ENCODE peak calls at places on chromosomes 2 and 18, in nine cellular contexts. One of them, this sample, is unnamed.

GRCh38 chr18:21656402-21656801 is 44.3 kb downstream of the SNRPD1 start:
- DNase-seq in fibroblast of pulmonary artery: peak; percentile 69
- DNase-seq in cardiac muscle cell: no peak
- DNase-seq in Peyer's patch: no peak
- DNase-seq in SK-N-SH: no peak
- DNase-seq in HCT116: no peak
- DNase-seq in mesendoderm: no peak
- DNase-seq in dorsolateral prefrontal cortex: no peak
- DNase-seq in gastrocnemius medialis: no peak
- DNase-seq in this sample: peak; percentile 18

GRCh38 chr18:62566199-62566598 is 43.4 kb downstream of the ZCCHC2 start:
- DNase-seq in dorsolateral prefrontal cortex: no peak
- DNase-seq in mesendoderm: peak; percentile 65
- DNase-seq in gastrocnemius medialis: peak; percentile 70
- DNase-seq in cardiac muscle cell: peak; percentile 17
- DNase-seq in fibroblast of pulmonary artery: peak; percentile 30
- DNase-seq in Peyer's patch: peak; percentile 72
- DNase-seq in SK-N-SH: no peak
- DNase-seq in HCT116: no peak
- DNase-seq in this sample: no peak

GRCh38 chr2:164984428-164984827 is 29.1 kb upstream of the SLC38A11 start:
- DNase-seq in fibroblast of pulmonary artery: no peak
- DNase-seq in cardiac muscle cell: no peak
- DNase-seq in mesendoderm: no peak
- DNase-seq in Peyer's patch: no peak
- DNase-seq in SK-N-SH: no peak
- DNase-seq in gastrocnemius medialis: no peak
- DNase-seq in HCT116: no peak
- DNase-seq in dorsolateral prefrontal cortex: no peak
- DNase-seq in this sample: peak; percentile 59

GRCh38 chr2:106126705-106127281 is 67.3 kb downstream of the UXS1 start:
- DNase-seq in fibroblast of pulmonary artery: no peak
- DNase-seq in cardiac muscle cell: no peak
- DNase-seq in gastrocnemius medialis: no peak
- DNase-seq in HCT116: no peak
- DNase-seq in dorsolateral prefrontal cortex: no peak
- DNase-seq in Peyer's patch: no peak
- DNase-seq in mesendoderm: no peak
- DNase-seq in SK-N-SH: no peak
- DNase-seq in this sample: no peak

GRCh38 chr2:85409719-85410583 is at the start of gene CAPG:
- DNase-seq in gastrocnemius medialis: peak; percentile 45
- DNase-seq in mesendoderm: peak; percentile 59
- DNase-seq in cardiac muscle cell: no peak
- DNase-seq in fibroblast of pulmonary artery: no peak
- DNase-seq in dorsolateral prefrontal cortex: no peak
- DNase-seq in SK-N-SH: no peak
- DNase-seq in HCT116: no peak
- DNase-seq in Peyer's patch: peak; percentile 94
- DNase-seq in this sample: no peak

GRCh38 chr18:64019922-64020756 is 50.3 kb downstream of the SERPINB8 start:
- DNase-seq in HCT116: no peak
- DNase-seq in Peyer's patch: no peak
- DNase-seq in SK-N-SH: no peak
- DNase-seq in dorsolateral prefrontal cortex: no peak
- DNase-seq in fibroblast of pulmonary artery: no peak
- DNase-seq in mesendoderm: peak; percentile 37
- DNase-seq in cardiac muscle cell: no peak
- DNase-seq in gastrocnemius medialis: no peak
- DNase-seq in this sample: no peak

GRCh38 chr2:127193948-127194267 is 26.2 kb downstream of the CYP27C1 start:
- DNase-seq in fibroblast of pulmonary artery: peak; percentile 75
- DNase-seq in gastrocnemius medialis: no peak
- DNase-seq in SK-N-SH: no peak
- DNase-seq in dorsolateral prefrontal cortex: no peak
- DNase-seq in cardiac muscle cell: no peak
- DNase-seq in mesendoderm: no peak
- DNase-seq in HCT116: no peak
- DNase-seq in Peyer's patch: no peak
- DNase-seq in this sample: peak; percentile 83

GRCh38 chr2:171046056-171046560 is 114.6 kb downstream of the TLK1 start:
- DNase-seq in cardiac muscle cell: no peak
- DNase-seq in Peyer's patch: no peak
- DNase-seq in gastrocnemius medialis: no peak
- DNase-seq in dorsolateral prefrontal cortex: no peak
- DNase-seq in mesendoderm: no peak
- DNase-seq in fibroblast of pulmonary artery: no peak
- DNase-seq in HCT116: no peak
- DNase-seq in SK-N-SH: no peak
- DNase-seq in this sample: no peak

GRCh38 chr2:144512421-144513272 is 7.3 kb downstream of the ZEB2 start:
- DNase-seq in mesendoderm: no peak
- DNase-seq in Peyer's patch: no peak
- DNase-seq in dorsolateral prefrontal cortex: no peak
- DNase-seq in gastrocnemius medialis: no peak
- DNase-seq in fibroblast of pulmonary artery: no peak
- DNase-seq in SK-N-SH: no peak
- DNase-seq in HCT116: no peak
- DNase-seq in cardiac muscle cell: no peak
- DNase-seq in this sample: no peak
- H3K4me3 ChIP-seq in mesendoderm: no peak overlapping the region
- H3K4me3 ChIP-seq in Peyer's patch: no peak overlapping the region
- H3K4me3 ChIP-seq in dorsolateral prefrontal cortex: peak overlapping the region; percentile 88
- H3K4me3 ChIP-seq in gastrocnemius medialis: peak overlapping the region; percentile 78
- H3K4me3 ChIP-seq in fibroblast of pulmonary artery: peak overlapping the region; percentile 86
- H3K4me3 ChIP-seq in SK-N-SH: no peak overlapping the region
- H3K4me3 ChIP-seq in HCT116: no peak overlapping the region
- H3K4me3 ChIP-seq in cardiac muscle cell: no peak overlapping the region
- H3K4me3 ChIP-seq in this sample: peak overlapping the region; percentile 27

DNA sequence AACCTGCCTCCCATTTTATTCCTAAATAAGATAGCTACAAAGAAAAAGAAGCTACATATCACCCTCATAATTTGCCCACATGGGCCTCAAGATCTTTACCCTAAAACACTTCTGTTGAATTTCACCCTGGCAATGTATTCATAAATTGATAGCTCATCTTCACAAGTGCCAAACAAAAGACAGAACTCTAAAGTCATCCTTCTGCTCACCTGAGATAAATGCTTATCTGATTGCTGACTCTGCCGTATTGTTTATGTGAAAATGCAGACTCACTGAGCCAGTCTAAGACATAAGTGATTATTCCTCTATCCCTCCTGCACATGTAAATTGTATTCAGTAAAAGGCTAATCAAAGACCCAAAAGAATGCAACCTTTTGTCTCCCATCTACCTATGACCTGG is 2.0 kb downstream of the RDH14 start:
- DNase-seq in HCT116: no peak
- DNase-seq in fibroblast of pulmonary artery: no peak
- DNase-seq in cardiac muscle cell: no peak
- DNase-seq in mesendoderm: no peak
- DNase-seq in gastrocnemius medialis: no peak
- DNase-seq in Peyer's patch: no peak
- DNase-seq in dorsolateral prefrontal cortex: no peak
- DNase-seq in SK-N-SH: no peak
- DNase-seq in this sample: no peak
- H3K4me3 ChIP-seq in HCT116: no peak overlapping the region
- H3K4me3 ChIP-seq in fibroblast of pulmonary artery: no peak overlapping the region
- H3K4me3 ChIP-seq in cardiac muscle cell: no peak overlapping the region
- H3K4me3 ChIP-seq in mesendoderm: no peak overlapping the region
- H3K4me3 ChIP-seq in gastrocnemius medialis: no peak overlapping the region
- H3K4me3 ChIP-seq in Peyer's patch: no peak overlapping the region
- H3K4me3 ChIP-seq in dorsolateral prefrontal cortex: no peak overlapping the region
- H3K4me3 ChIP-seq in SK-N-SH: no peak overlapping the region
- H3K4me3 ChIP-seq in this sample: no peak overlapping the region

GRCh38 chr2:72925328-72925943 is 8.1 kb downstream of the EMX1 start:
- DNase-seq in SK-N-SH: peak; percentile 51
- DNase-seq in fibroblast of pulmonary artery: no peak
- DNase-seq in Peyer's patch: peak; percentile 36
- DNase-seq in cardiac muscle cell: peak; percentile 27
- DNase-seq in dorsolateral prefrontal cortex: no peak
- DNase-seq in gastrocnemius medialis: peak; percentile 0
- DNase-seq in HCT116: no peak
- DNase-seq in mesendoderm: no peak
- DNase-seq in this sample: no peak

GRCh38 chr2:72927066-72927465 is 9.7 kb downstream of the EMX1 start:
- DNase-seq in cardiac muscle cell: no peak
- DNase-seq in gastrocnemius medialis: no peak
- DNase-seq in Peyer's patch: no peak
- DNase-seq in mesendoderm: no peak
- DNase-seq in dorsolateral prefrontal cortex: no peak
- DNase-seq in HCT116: no peak
- DNase-seq in SK-N-SH: no peak
- DNase-seq in fibroblast of pulmonary artery: no peak
- DNase-seq in this sample: no peak

GRCh38 chr2:72923833-72924352 is 6.6 kb downstream of the EMX1 start:
- DNase-seq in mesendoderm: no peak
- DNase-seq in SK-N-SH: peak; percentile 47
- DNase-seq in fibroblast of pulmonary artery: no peak
- DNase-seq in gastrocnemius medialis: peak; percentile 8
- DNase-seq in cardiac muscle cell: no peak
- DNase-seq in Peyer's patch: no peak
- DNase-seq in dorsolateral prefrontal cortex: no peak
- DNase-seq in HCT116: no peak
- DNase-seq in this sample: no peak

GRCh38 chr2:72926368-72926767 is 9.0 kb downstream of the EMX1 start:
- DNase-seq in HCT116: no peak
- DNase-seq in dorsolateral prefrontal cortex: no peak
- DNase-seq in gastrocnemius medialis: no peak
- DNase-seq in cardiac muscle cell: no peak
- DNase-seq in Peyer's patch: no peak
- DNase-seq in SK-N-SH: no peak
- DNase-seq in fibroblast of pulmonary artery: no peak
- DNase-seq in mesendoderm: no peak
- DNase-seq in this sample: no peak

DNA sequence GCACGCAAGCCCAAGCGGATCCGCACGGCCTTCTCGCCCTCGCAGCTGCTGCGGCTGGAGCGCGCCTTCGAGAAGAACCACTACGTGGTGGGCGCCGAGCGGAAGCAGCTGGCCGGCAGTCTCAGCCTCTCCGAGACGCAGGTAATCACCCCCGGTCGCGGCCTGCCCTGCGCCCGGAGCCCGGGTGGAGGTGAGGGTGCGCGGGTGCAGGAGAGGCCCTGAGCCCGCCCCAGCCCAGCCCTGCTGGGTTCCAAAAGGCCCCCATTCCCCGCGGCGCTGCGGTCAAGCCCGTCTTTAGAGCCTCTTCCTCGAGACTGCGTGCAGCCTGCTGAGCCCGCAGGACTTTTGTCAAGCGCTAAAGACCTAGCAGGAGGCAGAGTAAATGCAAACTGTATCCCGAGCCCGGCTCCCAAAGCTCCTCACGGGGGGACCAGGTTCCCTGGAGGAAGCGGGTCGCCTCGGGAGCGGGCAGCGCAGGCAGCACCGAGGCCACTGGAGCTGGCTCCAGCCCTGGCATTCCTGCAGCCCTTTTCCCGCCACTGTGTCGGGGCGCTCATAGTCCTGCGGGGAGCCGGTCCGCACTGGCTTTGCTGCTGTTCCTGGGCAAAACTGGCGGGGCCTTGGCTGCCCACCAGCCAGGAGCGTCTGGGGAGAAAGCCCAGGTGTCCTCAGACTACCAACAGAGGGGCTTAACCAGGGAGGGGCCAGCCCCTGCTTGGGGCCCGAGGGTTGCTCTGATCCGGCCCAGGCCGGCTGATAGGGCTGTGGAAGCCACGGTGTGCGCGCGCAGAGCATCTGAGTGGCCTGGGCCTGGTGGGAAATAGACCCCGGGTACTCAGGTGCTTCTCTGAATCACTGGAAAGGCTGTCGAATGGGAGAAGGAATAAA is 7.3 kb downstream of the EMX1 start:
- DNase-seq in cardiac muscle cell: peak; percentile 15
- DNase-seq in HCT116: no peak
- DNase-seq in dorsolateral prefrontal cortex: no peak
- DNase-seq in gastrocnemius medialis: peak; percentile 10
- DNase-seq in Peyer's patch: peak; percentile 41
- DNase-seq in fibroblast of pulmonary artery: no peak
- DNase-seq in SK-N-SH: peak; percentile 60
- DNase-seq in mesendoderm: peak; percentile 49
- DNase-seq in this sample: no peak
- H3K4me3 ChIP-seq in cardiac muscle cell: no peak overlapping the region
- H3K4me3 ChIP-seq in HCT116: no peak overlapping the region
- H3K4me3 ChIP-seq in dorsolateral prefrontal cortex: peak overlapping the region; percentile 3
- H3K4me3 ChIP-seq in gastrocnemius medialis: no peak overlapping the region
- H3K4me3 ChIP-seq in Peyer's patch: no peak overlapping the region
- H3K4me3 ChIP-seq in fibroblast of pulmonary artery: no peak overlapping the region
- H3K4me3 ChIP-seq in SK-N-SH: no peak overlapping the region
- H3K4me3 ChIP-seq in mesendoderm: no peak overlapping the region
- H3K4me3 ChIP-seq in this sample: no peak overlapping the region

GRCh38 chr2:17752281-17752680 is 1.3 kb downstream of the SMC6 start:
- DNase-seq in gastrocnemius medialis: no peak
- DNase-seq in mesendoderm: no peak
- DNase-seq in dorsolateral prefrontal cortex: no peak
- DNase-seq in cardiac muscle cell: no peak
- DNase-seq in fibroblast of pulmonary artery: no peak
- DNase-seq in SK-N-SH: no peak
- DNase-seq in Peyer's patch: no peak
- DNase-seq in HCT116: no peak
- DNase-seq in this sample: no peak

GRCh38 chr2:17752892-17753802 is 463 bp downstream of the SMC6 start:
- DNase-seq in fibroblast of pulmonary artery: peak; percentile 25
- DNase-seq in cardiac muscle cell: peak; percentile 82
- DNase-seq in gastrocnemius medialis: peak; percentile 22
- DNase-seq in Peyer's patch: peak; percentile 68
- DNase-seq in mesendoderm: peak; percentile 83
- DNase-seq in SK-N-SH: peak; percentile 82
- DNase-seq in HCT116: no peak
- DNase-seq in dorsolateral prefrontal cortex: no peak
- DNase-seq in this sample: no peak

GRCh38 chr2:17754773-17755425 is 961 bp downstream of the GEN1 start:
- DNase-seq in HCT116: no peak
- DNase-seq in SK-N-SH: peak; percentile 40
- DNase-seq in gastrocnemius medialis: no peak
- DNase-seq in Peyer's patch: no peak
- DNase-seq in fibroblast of pulmonary artery: peak; percentile 26
- DNase-seq in mesendoderm: peak; percentile 19
- DNase-seq in cardiac muscle cell: no peak
- DNase-seq in dorsolateral prefrontal cortex: no peak
- DNase-seq in this sample: no peak

GRCh38 chr2:17756629-17757028 is 2.7 kb downstream of the GEN1 start:
- DNase-seq in SK-N-SH: no peak
- DNase-seq in dorsolateral prefrontal cortex: no peak
- DNase-seq in gastrocnemius medialis: no peak
- DNase-seq in Peyer's patch: no peak
- DNase-seq in HCT116: no peak
- DNase-seq in cardiac muscle cell: no peak
- DNase-seq in mesendoderm: no peak
- DNase-seq in fibroblast of pulmonary artery: peak; percentile 61
- DNase-seq in this sample: no peak

DNA sequence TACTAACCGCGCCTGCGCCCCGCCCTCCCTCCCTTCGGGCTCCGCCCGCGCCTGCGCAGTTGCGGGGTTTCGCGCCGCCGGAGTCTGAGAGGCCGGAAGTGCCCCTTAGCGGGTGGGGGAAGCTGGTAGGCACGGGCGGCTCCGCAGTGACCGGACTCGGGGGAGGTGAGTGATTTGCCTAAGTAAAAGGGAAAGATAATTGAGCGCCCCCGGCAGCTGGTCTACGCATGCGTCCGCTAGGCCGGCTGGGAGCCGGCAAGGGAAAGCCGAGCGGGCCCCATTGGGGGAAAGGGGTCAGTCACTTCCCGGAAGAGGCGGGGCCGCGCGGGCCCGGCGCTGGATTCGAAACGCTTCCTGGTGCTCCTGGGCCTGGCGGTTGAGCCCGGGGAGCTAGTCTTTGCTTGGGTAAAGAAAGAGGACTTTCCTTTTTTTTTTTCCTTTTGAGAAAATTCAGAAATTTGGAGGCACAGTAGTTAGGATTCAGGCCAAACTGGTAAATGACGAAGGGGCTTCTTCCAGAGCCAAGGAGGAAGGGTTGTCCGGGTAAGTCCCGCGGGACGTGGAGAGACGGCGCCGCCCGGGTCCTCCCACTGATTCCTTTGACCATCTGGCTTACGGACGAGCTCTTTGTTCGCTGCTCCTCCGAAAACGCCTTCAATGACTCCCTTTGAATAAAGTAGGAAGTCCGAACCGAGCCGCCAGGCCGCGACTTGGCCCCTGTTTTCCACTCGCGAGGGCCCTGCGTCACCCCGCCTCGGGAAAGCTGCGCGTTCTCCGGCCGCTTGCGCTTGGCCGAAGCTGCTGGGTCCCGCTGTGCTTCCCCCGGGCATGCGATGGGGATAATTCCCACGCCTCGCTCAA is at the start of the genes GEN1 and SMC6:
- DNase-seq in dorsolateral prefrontal cortex: peak; percentile 91
- DNase-seq in mesendoderm: peak; percentile 97
- DNase-seq in Peyer's patch: peak; percentile 96
- DNase-seq in fibroblast of pulmonary artery: peak; percentile 89
- DNase-seq in gastrocnemius medialis: peak; percentile 83
- DNase-seq in SK-N-SH: peak; percentile 99
- DNase-seq in cardiac muscle cell: peak; percentile 93
- DNase-seq in HCT116: peak; percentile 81
- DNase-seq in this sample: peak; percentile 36
- H3K4me3 ChIP-seq in dorsolateral prefrontal cortex: peak within 1 kb of the TSS; percentile 98
- H3K4me3 ChIP-seq in mesendoderm: peak within 1 kb of the TSS; percentile 68
- H3K4me3 ChIP-seq in Peyer's patch: peak within 1 kb of the TSS; percentile 98
- H3K4me3 ChIP-seq in fibroblast of pulmonary artery: peak within 1 kb of the TSS; percentile 84
- H3K4me3 ChIP-seq in gastrocnemius medialis: peak within 1 kb of the TSS; percentile 92
- H3K4me3 ChIP-seq in SK-N-SH: peak within 1 kb of the TSS; percentile 99
- H3K4me3 ChIP-seq in cardiac muscle cell: peak within 1 kb of the TSS; percentile 60
- H3K4me3 ChIP-seq in HCT116: peak within 1 kb of the TSS; percentile 82
- H3K4me3 ChIP-seq in this sample: peak within 1 kb of the TSS; percentile 97

This sample was measured in BJ.